ENCODE peak calls at places on chromosomes 16 and 17, in six cellular contexts. L is trophoblast cell; P is activated CD8-positive, alpha-beta T cell treated with anti-CD3 and anti-CD28 coated beads, Interleukin-2, amount 10 ng/mL, durations not matched to agents 7 days and 5 days; G is OCI-LY7; U is T-helper 17 cell; B is NCI-H748 treated with DMSO at 0.1 percent for 48 hours. Z is an unnamed sample.

GRCh38 chr17:64447526-64447925 is 1.4 kb upstream of the MILR1 start:
- DNase-seq in L (no peak), P (no peak), G (no peak), U (no peak), B (no peak), Z (no peak)

GRCh38 chr17:81549031-81549557 is 3.1 kb downstream of the FAAP100 start:
- DNase-seq in L (no peak), P (no peak), G (no peak), U (no peak), B (no peak), Z (no peak)

GRCh38 chr16:3094289-3095027 is 4.6 kb downstream of the ZSCAN10 start:
- DNase-seq in L (peak), P (peak), G (peak), U (peak), B (peak), Z (no peak)

GRCh38 chr16:75248142-75248535 is 3.3 kb downstream of the BCAR1 start:
- DNase-seq in L (no peak), P (no peak), G (no peak), U (no peak), B (no peak), Z (no peak)

GRCh38 chr17:40978752-40979151 is 5.4 kb downstream of the KRT40 start:
- DNase-seq in L (no peak), P (no peak), G (no peak), U (no peak), B (no peak), Z (no peak)

GRCh38 chr16:2022723-2023097 is 3.1 kb downstream of the NPW start:
- DNase-seq in L (no peak), P (no peak), G (peak), U (peak), B (no peak), Z (no peak)

GRCh38 chr16:10485698-10486382 is 94.6 kb downstream of the EMP2 start:
- DNase-seq in L (peak), P (no peak), G (peak), U (no peak), B (no peak), Z (no peak)

GRCh38 chr16:49620158-49620867 is 235.6 kb downstream of the ZNF423 start:
- DNase-seq in L (no peak), P (no peak), G (no peak), U (no peak), B (no peak), Z (no peak)

GRCh38 chr16:77951788-77952187 is 70.6 kb upstream of the CLEC3A start:
- DNase-seq in L (peak), P (no peak), G (peak), U (no peak), B (peak), Z (no peak)

GRCh38 chr16:85838381-85838780 is 38.9 kb downstream of the COX4I1 start:
- DNase-seq in L (peak), P (no peak), G (no peak), U (no peak), B (no peak), Z (no peak)

GRCh38 chr17:58331815-58332719 is 3.5 kb upstream of the TSPOAP1 start:
- DNase-seq in L (no peak), P (peak), G (peak), U (peak), B (no peak), Z (no peak)

GRCh38 chr16:73956592-73957495 is 339.8 kb upstream of the PSMD7 start:
- DNase-seq in L (peak), P (peak), G (peak), U (no peak), B (peak), Z (no peak)

GRCh38 chr17:17420561-17421269 is 56.1 kb upstream of the MED9 start:
- DNase-seq in L (peak), P (no peak), G (no peak), U (no peak), B (no peak), Z (no peak)

Z was measured in DMS79.